ENCODE peak calls at places on chromosomes 16 and 17, in eight cellular contexts. A is Peyer's patch, D is spleen, Y is A549, V is thyroid gland, N is tibial nerve, E is sigmoid colon, F is heart left ventricle. R is an unnamed sample.

GRCh38 chr16:75148311-75149195 is at the start of gene ZFP1:
- DNase-seq in D (peak), F (peak), Y (peak), V (peak), N (peak), E (peak), A (peak), R (peak)

GRCh38 chr16:29907973-29908372 is 7.7 kb downstream of the ASPHD1 start:
- DNase-seq in V (no peak), Y (no peak), D (peak), N (no peak), E (no peak), A (no peak), F (no peak), R (no peak)

GRCh38 chr17:34131386-34131785 is 123.7 kb upstream of the CCL2 start:
- DNase-seq in F (peak), Y (no peak), A (no peak), D (no peak), N (no peak), V (no peak), E (no peak), R (no peak)

GRCh38 chr17:74361613-74362391 is at the start of gene BTBD17:
- DNase-seq in E (no peak), Y (peak), N (peak), V (peak), F (peak), D (peak), A (peak), R (peak)

GRCh38 chr17:34354637-34355036 is 1.6 kb upstream of the CCL13 start:
- DNase-seq in V (no peak), D (no peak), Y (no peak), F (no peak), N (no peak), E (no peak), A (no peak), R (no peak)

GRCh38 chr16:57956270-57956808 is 14.6 kb downstream of the CNGB1 start:
- DNase-seq in N (no peak), F (no peak), D (no peak), Y (no peak), A (no peak), E (no peak), V (no peak), R (no peak)

GRCh38 chr16:53430363-53430762 is 3.9 kb upstream of the RBL2 start:
- DNase-seq in F (no peak), A (no peak), Y (no peak), D (no peak), E (no peak), N (no peak), V (no peak), R (no peak)

GRCh38 chr16:50323335-50324011 is 45.3 kb downstream of the BRD7 start:
- DNase-seq in D (peak), F (peak), E (peak), Y (peak), V (no peak), A (no peak), N (peak), R (no peak)

GRCh38 chr17:7130626-7131467 is 16.2 kb upstream of the ASGR2 start:
- DNase-seq in F (no peak), E (no peak), A (no peak), D (peak), Y (no peak), V (no peak), N (no peak), R (no peak)

GRCh38 chr17:21249911-21250703 is 3.1 kb downstream of the NATD1 start:
- DNase-seq in A (no peak), N (no peak), Y (no peak), E (no peak), F (no peak), D (no peak), V (no peak), R (no peak)

GRCh38 chr17:19307521-19307920 is 55.0 kb downstream of the B9D1 start:
- DNase-seq in E (peak), N (no peak), V (no peak), A (no peak), D (peak), F (no peak), Y (no peak), R (no peak)

GRCh38 chr16:28202147-28202746 is 9.5 kb downstream of the XPO6 start:
- DNase-seq in F (no peak), V (no peak), A (no peak), D (no peak), N (no peak), Y (peak), E (no peak), R (no peak)

GRCh38 chr17:76266244-76266938 is 1.2 kb downstream of the UBALD2 start:
- DNase-seq in F (no peak), Y (no peak), N (no peak), E (no peak), A (no peak), V (peak), D (no peak), R (no peak)

GRCh38 chr16:30902070-30902972 is 5.9 kb downstream of the CTF1 start:
- DNase-seq in Y (peak), A (peak), D (peak), N (peak), F (peak), V (peak), E (peak), R (peak)

GRCh38 chr16:30063893-30064745 is 1.4 kb upstream of the ALDOA start:
- DNase-seq in Y (peak), V (peak), F (peak), D (peak), E (peak), N (peak), A (peak), R (peak)

GRCh38 chr17:10633738-10634379 is 23.2 kb downstream of the MYH3 start:
- DNase-seq in E (no peak), A (no peak), Y (no peak), D (peak), V (no peak), F (no peak), N (no peak), R (no peak)

GRCh38 chr17:40561871-40562611 is 3.2 kb downstream of the CCR7 start:
- DNase-seq in D (peak), Y (peak), A (peak), V (no peak), F (no peak), E (no peak), N (no peak), R (no peak)

GRCh38 chr16:66357523-66357928 is 9.0 kb upstream of the CDH5 start:
- DNase-seq in V (peak), N (peak), D (no peak), F (peak), A (no peak), E (peak), Y (peak), R (peak)

GRCh38 chr16:49280861-49281331 is 742 bp downstream of the CBLN1 start:
- DNase-seq in Y (no peak), N (no peak), F (no peak), D (no peak), A (no peak), V (no peak), E (no peak), R (no peak)

GRCh38 chr17:54754560-54754959 is 146.1 kb upstream of the TOM1L1 start:
- DNase-seq in D (peak), A (no peak), E (no peak), N (no peak), V (no peak), F (no peak), Y (peak), R (no peak)

GRCh38 chr17:75074532-75074931 is 13.2 kb upstream of the SLC16A5 start:
- DNase-seq in V (no peak), E (no peak), D (no peak), Y (no peak), F (no peak), A (no peak), N (no peak), R (no peak)

GRCh38 chr16:86355538-86355937 is 154.8 kb upstream of the FOXF1 start:
- DNase-seq in D (no peak), Y (no peak), E (no peak), V (no peak), A (no peak), N (no peak), F (no peak), R (no peak)
- H3K27ac ChIP-seq in D (no peak), Y (no peak), E (peak), V (no peak), A (no peak), N (no peak), F (no peak), R (no peak)

GRCh38 chr16:4373909-4374742 is 2.5 kb downstream of the VASN start:
- DNase-seq in V (peak), N (peak), A (no peak), D (peak), Y (peak), F (peak), E (peak), R (peak)
- TF ChIP-seq POLR2A in V (no peak), N (peak), A (no peak), D (no peak), Y (no peak), F (no peak), E (no peak), R (no peak)

GRCh38 chr16:24686678-24687077 is 42.8 kb upstream of the TNRC6A start:
- DNase-seq in D (no peak), F (no peak), Y (no peak), A (no peak), E (no peak), V (no peak), N (no peak), R (no peak)
- H3K4me3 ChIP-seq in D (no peak), F (no peak), Y (no peak), A (no peak), E (no peak), V (no peak), N (no peak), R (no peak)

GRCh38 chr16:85798283-85798776 is 1.0 kb downstream of the EMC8 start:
- DNase-seq in F (no peak), D (no peak), V (no peak), Y (no peak), N (no peak), A (no peak), E (no peak), R (no peak)
- H3K27ac ChIP-seq in F (peak), D (no peak), V (no peak), Y (peak), N (peak), A (no peak), E (no peak), R (no peak)

GRCh38 chr17:80924111-80924806 is 67.4 kb upstream of the CHMP6 start:
- DNase-seq in V (no peak), F (no peak), N (no peak), A (peak), D (peak), Y (no peak), E (peak), R (no peak)
- TF ChIP-seq POLR2A in V (no peak), F (no peak), N (no peak), A (no peak), D (no peak), Y (no peak), E (no peak), R (no peak)

GRCh38 chr17:49574945-49575523 is 637 bp upstream of the NXPH3 start:
- DNase-seq in V (no peak), D (no peak), N (no peak), F (no peak), E (no peak), Y (no peak), A (no peak), R (no peak)
- H3K4me3 ChIP-seq in V (peak), D (peak), N (peak), F (peak), E (peak), Y (peak), A (peak), R (no peak)

GRCh38 chr17:43778337-43779144 is at the start of gene DUSP3:
- DNase-seq in N (peak), E (peak), V (peak), A (peak), D (peak), Y (peak), F (peak), R (peak)

GRCh38 chr17:43784068-43784467 is 3.8 kb downstream of the CFAP97D1 start:
- DNase-seq in E (no peak), N (no peak), Y (no peak), A (no peak), V (no peak), D (no peak), F (no peak), R (no peak)

GRCh38 chr17:43780135-43780534 is at the start of gene CFAP97D1:
- DNase-seq in D (peak), Y (no peak), A (no peak), V (peak), F (no peak), N (no peak), E (no peak), R (no peak)

GRCh38 chr17:43782903-43783462 is 2.7 kb downstream of the CFAP97D1 start:
- DNase-seq in D (no peak), Y (no peak), N (no peak), E (no peak), A (no peak), F (no peak), V (no peak), R (no peak)

GRCh38 chr17:43779145-43780125 is 658 bp upstream of the DUSP3 start:
- DNase-seq in F (no peak), A (no peak), V (peak), D (peak), N (peak), Y (peak), E (peak), R (peak)
- H3K27ac ChIP-seq in F (peak), A (peak), V (peak), D (peak), N (peak), Y (peak), E (peak), R (peak)

R was measured in adrenal gland.